ENCODE peak calls at places on chromosome 10, in seven cellular contexts. R, L, Y, X, E, C and P are unnamed samples.

GRCh38 chr10:3813986-3814831 is 29.2 kb upstream of the KLF6 start:
- DNase-seq in E (peak; percentile 73), C (no peak), X (peak; percentile 21), L (no peak), Y (no peak), R (no peak), P (no peak)

GRCh38 chr10:122230222-122230621 is 40.9 kb upstream of the BTBD16 start:
- DNase-seq in R (no peak), E (no peak), L (no peak), C (no peak), Y (no peak), X (no peak), P (no peak)

GRCh38 chr10:29243750-29244149 is 45.1 kb upstream of the LYZL1 start:
- DNase-seq in X (peak; percentile 14), C (peak; percentile 44), E (no peak), R (no peak), Y (no peak), L (peak; percentile 47), P (peak; percentile 30)

GRCh38 chr10:102665904-102666509 is 21.7 kb downstream of the TRIM8 start:
- DNase-seq in L (no peak), E (no peak), R (no peak), X (no peak), Y (no peak), C (no peak), P (peak; percentile 44)

GRCh38 chr10:11849908-11850307 is 26.8 kb downstream of the PROSER2 start:
- DNase-seq in E (no peak), L (no peak), X (no peak), R (no peak), Y (no peak), C (no peak), P (peak; percentile 30)

GRCh38 chr10:94205370-94205930 is 157.3 kb downstream of the NOC3L start:
- DNase-seq in R (no peak), E (peak; percentile 42), Y (no peak), C (peak; percentile 43), L (no peak), X (no peak), P (peak; percentile 53)

GRCh38 chr10:131869344-131869743 is 31.5 kb upstream of the PPP2R2D start:
- DNase-seq in E (no peak), C (no peak), Y (no peak), X (no peak), R (no peak), L (no peak), P (no peak)

GRCh38 chr10:127044191-127044590 is 139.0 kb downstream of the DOCK1 start:
- DNase-seq in R (no peak), Y (no peak), C (no peak), X (peak; percentile 80), E (no peak), L (no peak), P (no peak)

GRCh38 chr10:79490400-79491081 is 21.8 kb upstream of the EIF5AL1 start:
- DNase-seq in Y (no peak), E (peak; percentile 73), C (no peak), L (no peak), R (no peak), X (no peak), P (peak; percentile 53)

GRCh38 chr10:115861864-115862263 is 411.1 kb downstream of the GFRA1 start:
- DNase-seq in R (no peak), C (no peak), Y (no peak), X (peak; percentile 59), E (peak; percentile 65), L (no peak), P (peak; percentile 38)

GRCh38 chr10:89342219-89342966 is 14.6 kb downstream of the IFIT3 start:
- DNase-seq in X (peak; percentile 54), E (peak; percentile 85), Y (no peak), R (no peak), L (peak; percentile 90), C (peak; percentile 67), P (peak; percentile 95)